ENCODE peak calls at places on chromosome X, in four cellular contexts. W is memory B cell, V is gastroesophageal sphincter, T is RWPE2. E is an unnamed sample.

GRCh38 chrX:43627147-43627546 is 29.0 kb upstream of the MAOA start:
- ATAC-seq in W (no peak), V (no peak), T (no peak), E (no peak)

GRCh38 chrX:119648421-119648775 is 42.2 kb upstream of the NKRF start:
- ATAC-seq in T (no peak), W (no peak), V (no peak), E (no peak)

GRCh38 chrX:72100824-72101351 is 30.8 kb downstream of the RTL5 start:
- ATAC-seq in W (peak), V (peak), T (no peak), E (no peak)

GRCh38 chrX:13081385-13082285 is 37.2 kb upstream of the FAM9C start:
- ATAC-seq in V (no peak), W (peak), T (no peak), E (peak)

GRCh38 chrX:155767101-155767878 is 113.9 kb upstream of the VAMP7 start:
- ATAC-seq in W (peak), T (peak), V (peak), E (peak)

GRCh38 chrX:108735680-108736508 is 469 bp downstream of the IRS4 start:
- ATAC-seq in V (peak), W (no peak), T (peak), E (peak)

GRCh38 chrX:19670321-19670750 is 155.0 kb upstream of the MAP3K15 start:
- ATAC-seq in T (peak), V (peak), W (no peak), E (peak)

GRCh38 chrX:150841466-150842197 is 56.8 kb downstream of the CD99L2 start:
- ATAC-seq in V (no peak), W (no peak), T (peak), E (no peak)

GRCh38 chrX:12975670-12975965 is 708 bp downstream of the TMSB4X start:
- ATAC-seq in V (no peak), T (no peak), W (no peak), E (no peak)

GRCh38 chrX:129235903-129236302 is 287.4 kb downstream of the SMARCA1 start:
- ATAC-seq in W (no peak), V (no peak), T (no peak), E (no peak)

GRCh38 chrX:7074135-7074907 is 73.2 kb upstream of the STS start:
- ATAC-seq in W (no peak), T (peak), V (no peak), E (no peak)

GRCh38 chrX:18294893-18295292 is 59.6 kb downstream of the SCML2 start:
- ATAC-seq in T (no peak), V (no peak), W (no peak), E (no peak)

GRCh38 chrX:131895807-131896206 is 127.3 kb upstream of the STK26 start:
- ATAC-seq in T (no peak), W (no peak), V (no peak), E (no peak)

GRCh38 chrX:107673401-107673800 is 45.1 kb downstream of the PRPS1 start:
- ATAC-seq in T (no peak), V (no peak), W (peak), E (no peak)

GRCh38 chrX:38919202-38919601 is 117.9 kb downstream of the MID1IP1 start:
- ATAC-seq in V (no peak), W (no peak), T (no peak), E (no peak)

GRCh38 chrX:99750721-99751120 is 659.4 kb downstream of the PCDH19 start:
- ATAC-seq in W (no peak), V (no peak), T (no peak), E (no peak)

GRCh38 chrX:22220941-22221340 is 51.8 kb upstream of the CBLL2 start:
- ATAC-seq in V (no peak), W (no peak), T (peak), E (peak)

GRCh38 chrX:12986164-12986779 is 11.4 kb downstream of the TMSB4X start:
- ATAC-seq in V (no peak), W (no peak), T (no peak), E (no peak)

E was measured in SK-N-SH treated with all-trans-retinoic acid at 6 μM for 48 hours.